ENCODE peak calls at places on chromosomes 16 and 17, in nine cellular contexts. P is cardiac fibroblast; O is NCI-H460; I is lower lobe of right lung; R is astrocyte of the spinal cord; S is fibroblast of pulmonary artery; U is stimulated activated CD8-positive, alpha-beta memory T cell treated with anti-CD3 and anti-CD28 coated beads, Interleukin-4, amount 100 ng/mL, for 24 hours; M is activated T-helper 9 cell treated with anti-CD3 and anti-CD28 coated beads, Interleukin-2, amount 50 U/mL, for 16 hours; E is neuronal stem cell. T is an unnamed sample.

GRCh38 chr17:55273579-55274370 is 9.0 kb downstream of the HLF start:
- DNase-seq in P (no peak), O (no peak), I (peak; percentile 86), R (no peak), S (no peak), U (no peak), M (no peak), E (no peak), T (no peak)

GRCh38 chr16:56506941-56507340 is 12.9 kb downstream of the BBS2 start:
- DNase-seq in P (peak; percentile 78), O (no peak), I (no peak), R (peak; percentile 59), S (peak; percentile 77), U (no peak), M (no peak), E (no peak), T (no peak)

GRCh38 chr16:76573281-76573680 is 296.1 kb downstream of the CNTNAP4 start:
- DNase-seq in P (no peak), O (no peak), I (no peak), R (no peak), S (no peak), U (no peak), M (no peak), E (no peak), T (no peak)

GRCh38 chr16:28875134-28876015 is 2.9 kb upstream of the ATP2A1 start:
- DNase-seq in P (no peak), O (no peak), I (no peak), R (no peak), S (no peak), U (no peak), M (no peak), E (no peak), T (no peak)

GRCh38 chr16:77564791-77565390 is 130.1 kb upstream of the ADAMTS18 start:
- DNase-seq in P (peak; percentile 59), O (no peak), I (no peak), R (peak; percentile 54), S (peak; percentile 49), U (no peak), M (no peak), E (no peak), T (no peak)

GRCh38 chr17:43406676-43407645 is 8.2 kb downstream of the ARL4D start:
- DNase-seq in P (peak; percentile 49), O (peak; percentile 56), I (no peak), R (no peak), S (peak; percentile 73), U (no peak), M (no peak), E (no peak), T (no peak)

GRCh38 chr17:80123791-80124190 is 22.4 kb downstream of the GAA start:
- DNase-seq in P (peak; percentile 76), O (no peak), I (no peak), R (peak; percentile 50), S (peak; percentile 48), U (no peak), M (no peak), E (no peak), T (no peak)

GRCh38 chr17:35152741-35153140 is 5.1 kb downstream of the UNC45B start:
- DNase-seq in P (no peak), O (no peak), I (no peak), R (no peak), S (no peak), U (no peak), M (no peak), E (no peak), T (no peak)

GRCh38 chr16:77594798-77595625 is 127.3 kb upstream of the NUDT7 start:
- DNase-seq in P (peak; percentile 26), O (no peak), I (no peak), R (peak; percentile 9), S (no peak), U (no peak), M (no peak), E (no peak), T (no peak)

GRCh38 chr17:80195671-80196529 is 24.2 kb downstream of the SGSH start:
- DNase-seq in P (peak; percentile 33), O (no peak), I (no peak), R (peak; percentile 5), S (peak; percentile 15), U (peak; percentile 35), M (peak; percentile 56), E (no peak), T (peak; percentile 53)

GRCh38 chr16:383326-384020 is 1.7 kb upstream of the PGAP6 start:
- DNase-seq in P (no peak), O (no peak), I (peak; percentile 71), R (no peak), S (no peak), U (no peak), M (no peak), E (no peak), T (no peak)

GRCh38 chr16:9817586-9817985 is 364.6 kb downstream of the GRIN2A start:
- DNase-seq in P (no peak), O (no peak), I (no peak), R (no peak), S (no peak), U (no peak), M (no peak), E (no peak), T (no peak)

GRCh38 chr16:14354561-14355351 is 275.3 kb downstream of the PARN start:
- DNase-seq in P (no peak), O (no peak), I (no peak), R (no peak), S (peak; percentile 6), U (peak; percentile 4), M (peak; percentile 3), E (no peak), T (no peak)

GRCh38 chr16:69270395-69270794 is 40.8 kb upstream of the VPS4A start:
- DNase-seq in P (peak; percentile 43), O (no peak), I (no peak), R (peak; percentile 21), S (no peak), U (no peak), M (no peak), E (no peak), T (no peak)

GRCh38 chr16:47905771-47906170 is 250.0 kb downstream of the ABCC12 start:
- DNase-seq in P (peak; percentile 37), O (no peak), I (no peak), R (peak; percentile 39), S (no peak), U (no peak), M (no peak), E (no peak), T (no peak)

GRCh38 chr16:50501986-50502615 is 46.1 kb upstream of the NKD1 start:
- DNase-seq in P (no peak), O (no peak), I (no peak), R (no peak), S (no peak), U (no peak), M (no peak), E (no peak), T (no peak)

T was measured in activated gamma-delta T cell treated with anti-CD3 and anti-CD28 coated beads, Interleukin-2, amount 50 U/mL, for 16 hours.